ENCODE peak calls at places on chromosome 1, in eight cellular contexts. One of them, this sample, is unnamed.

GRCh38 chr1:31266547-31266946 is 26.9 kb upstream of the NKAIN1 start:
- DNase-seq in GDM1: no peak
- DNase-seq in cerebellar cortex: peak
- DNase-seq in ELR: no peak
- DNase-seq in EH: peak
- DNase-seq in Right ventricle myocardium superior: no peak
- DNase-seq in hypothalamus: no peak
- DNase-seq in NCI-H524 treated with DMSO at 0.1 percent for 48 hours: no peak
- DNase-seq in this sample: no peak

GRCh38 chr1:208170252-208170651 is 73.9 kb downstream of the PLXNA2 start:
- DNase-seq in cerebellar cortex: no peak
- DNase-seq in Right ventricle myocardium superior: no peak
- DNase-seq in ELR: no peak
- DNase-seq in GDM1: peak
- DNase-seq in hypothalamus: peak
- DNase-seq in NCI-H524 treated with DMSO at 0.1 percent for 48 hours: no peak
- DNase-seq in EH: no peak
- DNase-seq in this sample: no peak

GRCh38 chr1:117678246-117678977 is 72.6 kb downstream of the TENT5C start:
- DNase-seq in hypothalamus: no peak
- DNase-seq in NCI-H524 treated with DMSO at 0.1 percent for 48 hours: no peak
- DNase-seq in ELR: no peak
- DNase-seq in Right ventricle myocardium superior: peak
- DNase-seq in EH: peak
- DNase-seq in cerebellar cortex: no peak
- DNase-seq in GDM1: no peak
- DNase-seq in this sample: no peak

GRCh38 chr1:109877320-109877771 is 33.3 kb upstream of the CSF1 start:
- DNase-seq in ELR: peak
- DNase-seq in cerebellar cortex: peak
- DNase-seq in Right ventricle myocardium superior: peak
- DNase-seq in hypothalamus: peak
- DNase-seq in EH: peak
- DNase-seq in GDM1: no peak
- DNase-seq in NCI-H524 treated with DMSO at 0.1 percent for 48 hours: no peak
- DNase-seq in this sample: no peak

GRCh38 chr1:34929497-34929852 is at the start of gene DLGAP3:
- DNase-seq in cerebellar cortex: peak
- DNase-seq in EH: no peak
- DNase-seq in GDM1: no peak
- DNase-seq in Right ventricle myocardium superior: no peak
- DNase-seq in hypothalamus: peak
- DNase-seq in ELR: no peak
- DNase-seq in NCI-H524 treated with DMSO at 0.1 percent for 48 hours: no peak
- DNase-seq in this sample: no peak

GRCh38 chr1:171674443-171675405 is 22.2 kb upstream of the MYOC start:
- DNase-seq in GDM1: no peak
- DNase-seq in Right ventricle myocardium superior: no peak
- DNase-seq in hypothalamus: no peak
- DNase-seq in EH: no peak
- DNase-seq in ELR: no peak
- DNase-seq in NCI-H524 treated with DMSO at 0.1 percent for 48 hours: no peak
- DNase-seq in cerebellar cortex: no peak
- DNase-seq in this sample: no peak

GRCh38 chr1:118481091-118481490 is 296.1 kb upstream of the SPAG17 start:
- DNase-seq in EH: no peak
- DNase-seq in GDM1: no peak
- DNase-seq in cerebellar cortex: no peak
- DNase-seq in ELR: no peak
- DNase-seq in NCI-H524 treated with DMSO at 0.1 percent for 48 hours: no peak
- DNase-seq in hypothalamus: no peak
- DNase-seq in Right ventricle myocardium superior: no peak
- DNase-seq in this sample: no peak

GRCh38 chr1:93814059-93814794 is 64.8 kb downstream of the DNTTIP2 start:
- DNase-seq in GDM1: peak
- DNase-seq in cerebellar cortex: peak
- DNase-seq in ELR: peak
- DNase-seq in EH: peak
- DNase-seq in NCI-H524 treated with DMSO at 0.1 percent for 48 hours: peak
- DNase-seq in Right ventricle myocardium superior: no peak
- DNase-seq in hypothalamus: peak
- DNase-seq in this sample: peak

GRCh38 chr1:17346046-17346789 is 25.8 kb upstream of the PADI6 start:
- DNase-seq in hypothalamus: no peak
- DNase-seq in ELR: no peak
- DNase-seq in NCI-H524 treated with DMSO at 0.1 percent for 48 hours: no peak
- DNase-seq in EH: no peak
- DNase-seq in GDM1: no peak
- DNase-seq in Right ventricle myocardium superior: no peak
- DNase-seq in cerebellar cortex: no peak
- DNase-seq in this sample: no peak

GRCh38 chr1:51664412-51665240 is 47.7 kb downstream of the OSBPL9 start:
- DNase-seq in Right ventricle myocardium superior: no peak
- DNase-seq in GDM1: no peak
- DNase-seq in ELR: peak
- DNase-seq in EH: peak
- DNase-seq in hypothalamus: no peak
- DNase-seq in NCI-H524 treated with DMSO at 0.1 percent for 48 hours: no peak
- DNase-seq in cerebellar cortex: no peak
- DNase-seq in this sample: no peak

GRCh38 chr1:12475158-12475934 is 142.7 kb downstream of the DHRS3 start:
- DNase-seq in Right ventricle myocardium superior: peak
- DNase-seq in GDM1: no peak
- DNase-seq in ELR: peak
- DNase-seq in cerebellar cortex: no peak
- DNase-seq in NCI-H524 treated with DMSO at 0.1 percent for 48 hours: no peak
- DNase-seq in hypothalamus: no peak
- DNase-seq in EH: no peak
- DNase-seq in this sample: no peak

This sample was measured in SW 1271.